ENCODE peak calls at places on chromosomes 16 and 17, in four cellular contexts. Q is WTC11, G is K562, J is GM12878. V is an unnamed sample.

GRCh38 chr17:61362852-61363600 is 36.6 kb upstream of the TBX2 start:
- DNase-seq in Q (no peak), G (no peak), J (no peak), V (peak)

GRCh38 chr17:35255316-35255715 is 12.4 kb downstream of the SLFN5 start:
- DNase-seq in Q (no peak), G (no peak), J (no peak), V (no peak)

GRCh38 chr17:47982645-47983440 is 11.9 kb downstream of the CDK5RAP3 start:
- DNase-seq in Q (no peak), G (peak), J (no peak), V (no peak)

GRCh38 chr17:45038771-45039634 is 12.4 kb downstream of the DCAKD start:
- DNase-seq in Q (no peak), G (no peak), J (no peak), V (no peak)

GRCh38 chr17:17890773-17891759 is 54.3 kb upstream of the SREBF1 start:
- DNase-seq in Q (peak), G (peak), J (no peak), V (peak)

GRCh38 chr16:66057056-66057455 is 309.4 kb upstream of the CDH5 start:
- DNase-seq in Q (no peak), G (no peak), J (no peak), V (no peak)

GRCh38 chr17:79795795-79796569 is 895 bp downstream of the CBX8 start:
- DNase-seq in Q (no peak), G (no peak), J (no peak), V (no peak)

GRCh38 chr16:525520-526180 is 1.9 kb upstream of the CAPN15 start:
- DNase-seq in Q (no peak), G (peak), J (peak), V (no peak)

GRCh38 chr16:89052824-89053724 is 40.6 kb upstream of the ACSF3 start:
- DNase-seq in Q (no peak), G (peak), J (no peak), V (peak)

GRCh38 chr16:81752225-81752875 is 26.7 kb upstream of the PLCG2 start:
- DNase-seq in Q (no peak), G (peak), J (peak), V (no peak)

GRCh38 chr16:81478876-81479496 is 34.4 kb downstream of the CMIP start:
- DNase-seq in Q (no peak), G (no peak), J (peak), V (no peak)

GRCh38 chr17:71638668-71639067 is 482.2 kb upstream of the SOX9 start:
- DNase-seq in Q (no peak), G (no peak), J (no peak), V (no peak)

GRCh38 chr17:4444782-4445473 is 11.2 kb downstream of the SPNS3 start:
- DNase-seq in Q (no peak), G (no peak), J (no peak), V (no peak)

GRCh38 chr16:48836641-48837040 is 226.7 kb upstream of the N4BP1 start:
- DNase-seq in Q (no peak), G (no peak), J (no peak), V (no peak)

GRCh38 chr17:82241183-82241925 is 12.5 kb downstream of the SLC16A3 start:
- DNase-seq in Q (no peak), G (no peak), J (no peak), V (peak)

GRCh38 chr16:70152578-70153302 is 20.8 kb upstream of the CLEC18C start:
- DNase-seq in Q (no peak), G (no peak), J (no peak), V (peak)

GRCh38 chr17:56681561-56682266 is 88.2 kb downstream of the NOG start:
- DNase-seq in Q (no peak), G (peak), J (no peak), V (no peak)

GRCh38 chr16:3152022-3152272 is 17.1 kb downstream of the ZNF213 start:
- DNase-seq in Q (no peak), G (no peak), J (no peak), V (no peak)

GRCh38 chr17:21191698-21192097 is 22.3 kb downstream of the TMEM11 start:
- DNase-seq in Q (no peak), G (no peak), J (no peak), V (no peak)

GRCh38 chr17:40284085-40284713 is 3.5 kb upstream of the CDC6 start:
- DNase-seq in Q (no peak), G (no peak), J (no peak), V (no peak)

GRCh38 chr17:29579866-29580771 is 9.3 kb downstream of the GIT1 start:
- DNase-seq in Q (peak), G (peak), J (no peak), V (peak)

GRCh38 chr17:5929721-5930120 is 140.5 kb upstream of the WSCD1 start:
- DNase-seq in Q (no peak), G (no peak), J (no peak), V (no peak)

GRCh38 chr17:79925242-79925957 is 86.2 kb upstream of the CBX4 start:
- DNase-seq in Q (no peak), G (no peak), J (no peak), V (no peak)

GRCh38 chr17:4800462-4801185 is 1.5 kb downstream of the C17orf114 start:
- DNase-seq in Q (no peak), G (no peak), J (no peak), V (no peak)

GRCh38 chr17:47829870-47830269 is 1.5 kb downstream of the MRPL10 start:
- DNase-seq in Q (no peak), G (no peak), J (no peak), V (no peak)

GRCh38 chr17:78466786-78467715 is 88.6 kb downstream of the PGS1 start:
- DNase-seq in Q (no peak), G (no peak), J (no peak), V (no peak)

GRCh38 chr16:9123871-9124270 is 32.4 kb downstream of the HAPSTR1 start:
- DNase-seq in Q (no peak), G (no peak), J (no peak), V (no peak)

GRCh38 chr17:36939944-36940312 is 2.7 kb downstream of the LHX1 start:
- DNase-seq in Q (peak), G (no peak), J (no peak), V (no peak)

GRCh38 chr17:31052187-31052889 is 42.4 kb upstream of the NF1 start:
- DNase-seq in Q (no peak), G (peak), J (no peak), V (peak)

GRCh38 chr16:16991711-16992110 is 479.0 kb downstream of the XYLT1 start:
- DNase-seq in Q (no peak), G (peak), J (no peak), V (no peak)

DNA sequence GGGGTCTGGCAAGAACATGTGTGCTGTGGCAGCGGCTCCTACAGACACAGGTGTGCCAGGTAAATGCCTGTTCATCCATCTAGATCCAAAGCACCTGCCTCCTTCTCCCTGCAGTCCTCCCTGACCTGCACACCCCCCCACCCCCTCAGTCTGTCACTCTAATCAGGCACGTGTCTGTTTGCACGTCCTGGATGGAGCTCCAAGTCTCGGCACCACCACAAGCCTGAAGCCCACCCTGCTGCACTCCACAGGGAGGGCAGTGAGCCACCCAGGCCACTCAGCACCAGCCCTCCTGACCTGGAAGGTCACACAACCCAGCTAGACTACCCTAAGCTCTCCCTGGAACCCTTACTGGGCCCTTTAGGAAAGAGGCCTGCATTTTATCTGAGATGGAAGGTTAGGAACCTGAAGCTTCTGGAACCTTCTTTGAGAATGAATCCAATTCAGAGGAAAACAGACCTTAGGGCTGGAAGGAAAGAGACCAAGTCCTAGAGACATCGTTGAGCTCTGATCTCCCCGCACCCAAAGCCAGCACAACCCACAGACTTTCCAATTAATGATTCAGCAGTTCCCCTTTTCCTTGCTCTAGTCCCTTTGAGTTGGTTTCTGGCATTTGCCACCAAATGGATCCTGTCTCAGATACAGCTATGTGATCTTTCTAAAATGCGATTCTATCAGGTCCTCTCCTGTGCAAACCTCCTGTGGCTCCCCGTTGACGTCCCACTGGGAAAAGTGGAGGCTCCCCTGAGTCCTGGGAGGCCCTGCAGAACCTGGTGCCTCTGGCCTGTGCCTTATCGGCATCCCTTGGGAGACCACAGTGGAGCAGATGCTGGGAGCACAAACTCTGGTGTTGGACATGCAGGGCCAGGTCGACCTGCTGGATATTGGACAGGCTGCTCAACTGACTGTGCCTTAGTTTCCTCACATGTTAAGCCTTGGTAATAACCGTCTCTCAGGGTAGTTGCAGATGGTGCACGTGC is 67.9 kb downstream of the PRMT7 start:
- DNase-seq in Q (no peak), G (no peak), J (no peak), V (no peak)
- TF ChIP-seq NR2C2 in Q (no peak), G (no peak), J (no peak), V (no peak)

GRCh38 chr17:7109461-7110322 is 4.9 kb downstream of the ASGR2 start:
- DNase-seq in Q (no peak), G (no peak), J (no peak), V (no peak)
- TF ChIP-seq NR2C2 in Q (no peak), G (no peak), J (no peak), V (no peak)

GRCh38 chr17:2387086-2388019 is 13.5 kb downstream of the MNT start:
- DNase-seq in Q (no peak), G (no peak), J (no peak), V (no peak)

GRCh38 chr17:2388020-2388704 is 12.7 kb downstream of the MNT start:
- DNase-seq in Q (no peak), G (no peak), J (no peak), V (no peak)

GRCh38 chr17:2390199-2390880 is 10.5 kb downstream of the MNT start:
- DNase-seq in Q (no peak), G (no peak), J (no peak), V (no peak)

GRCh38 chr17:2386400-2387085 is 14.3 kb downstream of the MNT start:
- DNase-seq in Q (no peak), G (no peak), J (no peak), V (no peak)

GRCh38 chr17:2388705-2389099 is 12.2 kb downstream of the MNT start:
- DNase-seq in Q (no peak), G (no peak), J (no peak), V (no peak)
- TF ChIP-seq NR2C2 in Q (no peak), G (no peak), J (no peak), V (no peak)

GRCh38 chr17:66167189-66167815 is 24.6 kb downstream of the CEP112 start:
- DNase-seq in Q (no peak), G (no peak), J (no peak), V (no peak)

GRCh38 chr17:66169839-66170238 is 22.1 kb downstream of the CEP112 start:
- DNase-seq in Q (no peak), G (no peak), J (no peak), V (no peak)

GRCh38 chr17:66171172-66171571 is 20.8 kb downstream of the CEP112 start:
- DNase-seq in Q (no peak), G (no peak), J (no peak), V (no peak)

GRCh38 chr17:66165537-66166123 is 26.3 kb downstream of the CEP112 start:
- DNase-seq in Q (no peak), G (peak), J (peak), V (peak)
- TF ChIP-seq NR2C2 in Q (no peak), G (no peak), J (no peak), V (no peak)

GRCh38 chr17:50063516-50064252 is 7.8 kb downstream of the ITGA3 start:
- DNase-seq in Q (no peak), G (no peak), J (no peak), V (no peak)

GRCh38 chr17:50059256-50059655 is 3.3 kb downstream of the ITGA3 start:
- DNase-seq in Q (no peak), G (no peak), J (no peak), V (no peak)

GRCh38 chr17:50062323-50063243 is 6.7 kb downstream of the ITGA3 start:
- DNase-seq in Q (no peak), G (no peak), J (no peak), V (no peak)

GRCh38 chr17:50059759-50060273 is 3.9 kb downstream of the ITGA3 start:
- DNase-seq in Q (no peak), G (no peak), J (no peak), V (no peak)

DNA sequence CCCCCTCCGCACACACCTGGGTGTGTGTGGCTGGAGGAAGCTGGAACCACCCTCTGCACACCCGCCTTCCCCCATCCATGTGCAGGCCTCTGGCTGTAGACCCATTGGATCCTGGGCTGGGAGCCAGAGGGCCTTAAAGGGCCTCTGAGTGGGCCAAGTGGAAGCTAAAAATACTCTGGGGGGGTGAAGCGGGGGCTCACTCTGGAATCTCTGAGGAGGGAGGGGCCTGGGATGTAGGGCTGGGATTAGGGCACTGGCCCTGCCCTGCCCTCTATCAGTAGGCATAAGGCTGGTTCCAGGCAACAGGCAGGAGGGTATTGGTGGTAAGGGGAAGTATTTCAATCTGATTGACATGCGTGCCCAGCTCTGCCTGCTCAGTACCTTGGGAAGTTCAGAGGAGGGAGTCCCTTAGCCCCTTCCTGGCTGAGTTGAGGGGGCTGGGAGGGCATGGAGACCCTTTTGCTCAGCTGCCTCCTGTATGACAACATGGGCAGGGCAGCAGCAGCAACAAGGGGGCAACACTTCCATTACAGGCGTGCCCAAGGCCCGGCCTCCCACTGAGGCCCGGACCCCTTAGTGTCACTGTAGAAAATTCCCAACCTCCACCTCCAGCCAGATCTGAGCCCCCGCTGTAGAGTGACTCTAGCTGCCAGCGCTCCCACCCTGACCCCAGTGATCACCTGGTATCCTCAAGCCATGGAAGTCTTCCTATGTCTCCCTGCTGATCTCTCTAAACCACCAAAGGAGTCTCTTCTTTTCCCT is 5.2 kb downstream of the ITGA3 start:
- DNase-seq in Q (no peak), G (no peak), J (no peak), V (no peak)
- TF ChIP-seq NR2C2 in Q (no peak), G (no peak), J (no peak), V (no peak)